ENCODE peak calls at places on chromosomes 4 and X, in eight cellular contexts. K, P, S, R, I, C, Y and O are unnamed samples.

GRCh38 chr4:121666091-121666679 is 30.6 kb downstream of the ANXA5 start:
- DNase-seq in K (no peak), P (no peak), S (no peak), R (no peak), I (no peak), C (peak), Y (no peak), O (no peak)

GRCh38 chrX:140504371-140505324 is at the start of gene SOX3:
- DNase-seq in K (peak), P (no peak), S (no peak), R (no peak), I (peak), C (no peak), Y (no peak), O (no peak)

GRCh38 chr4:35315419-35315818 is 928.9 kb downstream of the ARAP2 start:
- DNase-seq in K (no peak), P (no peak), S (no peak), R (no peak), I (no peak), C (no peak), Y (no peak), O (no peak)

GRCh38 chr4:108337923-108338322 is 169.2 kb upstream of the LEF1 start:
- DNase-seq in K (no peak), P (no peak), S (no peak), R (no peak), I (peak), C (no peak), Y (no peak), O (no peak)

GRCh38 chrX:10083809-10084208 is 73.0 kb upstream of the CLCN4 start:
- DNase-seq in K (no peak), P (no peak), S (no peak), R (no peak), I (no peak), C (no peak), Y (no peak), O (no peak)

GRCh38 chrX:39936886-39937770 is 160.6 kb downstream of the BCOR start:
- DNase-seq in K (no peak), P (no peak), S (no peak), R (no peak), I (no peak), C (no peak), Y (no peak), O (no peak)

GRCh38 chr4:80202784-80203553 is 5.7 kb downstream of the PRDM8 start:
- DNase-seq in K (no peak), P (no peak), S (peak), R (peak), I (no peak), C (no peak), Y (no peak), O (no peak)

GRCh38 chr4:185341841-185342240 is 53.9 kb downstream of the LRP2BP start:
- DNase-seq in K (no peak), P (no peak), S (no peak), R (no peak), I (no peak), C (no peak), Y (no peak), O (no peak)

GRCh38 chr4:38462659-38463058 is 201.3 kb upstream of the KLF3 start:
- DNase-seq in K (no peak), P (no peak), S (no peak), R (no peak), I (no peak), C (no peak), Y (no peak), O (no peak)

GRCh38 chrX:40107291-40108083 is 9.7 kb upstream of the BCOR start:
- DNase-seq in K (no peak), P (no peak), S (no peak), R (no peak), I (no peak), C (no peak), Y (no peak), O (peak)